ENCODE peak calls at places on chromosomes 5 and 9, in ten cellular contexts. J, O, E, V, M, P, H, B, F and X are unnamed samples.

GRCh38 chr5:126594077-126594476 is 942 bp downstream of the ALDH7A1 start:
- DNase-seq in J (no peak), O (no peak), E (no peak), V (peak), M (no peak), P (no peak), H (no peak), B (peak), F (peak), X (no peak)

GRCh38 chr5:158155811-158156495 is 297.0 kb upstream of the CLINT1 start:
- DNase-seq in J (no peak), O (no peak), E (no peak), V (no peak), M (no peak), P (no peak), H (no peak), B (no peak), F (no peak), X (no peak)

GRCh38 chr5:109141499-109142200 is 268.1 kb downstream of the PJA2 start:
- DNase-seq in J (no peak), O (no peak), E (no peak), V (no peak), M (no peak), P (no peak), H (no peak), B (peak), F (no peak), X (no peak)

GRCh38 chr9:93085676-93086075 is 10.3 kb upstream of the CARD19 start:
- DNase-seq in J (no peak), O (no peak), E (no peak), V (no peak), M (no peak), P (no peak), H (no peak), B (no peak), F (no peak), X (no peak)

GRCh38 chr9:76138360-76138759 is 247.9 kb downstream of the PCSK5 start:
- DNase-seq in J (no peak), O (no peak), E (no peak), V (no peak), M (no peak), P (no peak), H (no peak), B (no peak), F (no peak), X (no peak)

GRCh38 chr5:126676195-126676624 is 75.5 kb downstream of the PHAX start:
- DNase-seq in J (peak), O (peak), E (no peak), V (peak), M (peak), P (peak), H (peak), B (peak), F (peak), X (peak)

GRCh38 chr9:81318571-81318970 is 370.8 kb downstream of the TLE1 start:
- DNase-seq in J (no peak), O (no peak), E (no peak), V (no peak), M (no peak), P (no peak), H (peak), B (peak), F (peak), X (no peak)

GRCh38 chr5:61450880-61451279 is 118.8 kb downstream of the ZSWIM6 start:
- DNase-seq in J (no peak), O (no peak), E (no peak), V (no peak), M (no peak), P (no peak), H (peak), B (peak), F (peak), X (no peak)

DNA sequence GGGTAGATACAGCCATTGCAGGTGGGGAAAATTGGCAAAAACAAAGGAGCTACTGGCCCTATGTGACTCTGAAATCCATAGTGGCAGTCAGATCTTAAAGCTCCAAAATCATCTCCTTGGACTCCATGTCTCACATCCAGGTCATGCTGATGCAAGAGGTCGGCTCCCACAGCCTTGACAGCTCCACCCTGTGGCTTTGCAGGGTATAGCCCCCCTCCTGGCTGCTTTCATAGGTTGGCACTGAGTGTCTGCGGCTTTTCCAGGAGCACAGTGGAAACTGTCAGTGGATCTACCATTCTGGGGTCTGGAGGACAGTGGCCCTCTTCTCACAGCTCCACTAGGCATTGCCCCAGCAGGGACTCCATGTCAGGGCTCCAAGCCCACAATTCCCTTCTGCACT is 1190.1 kb downstream of the CDH12 start:
- DNase-seq in J (no peak), O (no peak), E (no peak), V (no peak), M (no peak), P (no peak), H (no peak), B (no peak), F (no peak), X (no peak)
- TF ChIP-seq CTCF in J (no peak), O (peak), E (no peak), V (no peak), M (no peak), P (no peak), H (no peak), B (no peak), F (no peak), X (no peak)

GRCh38 chr5:95238560-95239325 is 46.2 kb downstream of the MCTP1 start:
- DNase-seq in J (no peak), O (no peak), E (no peak), V (no peak), M (peak), P (no peak), H (no peak), B (peak), F (peak), X (no peak)

GRCh38 chr5:95241635-95242034 is 43.3 kb downstream of the MCTP1 start:
- DNase-seq in J (no peak), O (no peak), E (no peak), V (no peak), M (peak), P (no peak), H (no peak), B (peak), F (no peak), X (no peak)

GRCh38 chr5:95235439-95235982 is 49.4 kb downstream of the MCTP1 start:
- DNase-seq in J (no peak), O (no peak), E (no peak), V (no peak), M (no peak), P (no peak), H (no peak), B (no peak), F (no peak), X (no peak)

GRCh38 chr5:95241155-95241554 is 43.7 kb downstream of the MCTP1 start:
- DNase-seq in J (no peak), O (no peak), E (no peak), V (no peak), M (no peak), P (no peak), H (no peak), B (no peak), F (no peak), X (no peak)

DNA sequence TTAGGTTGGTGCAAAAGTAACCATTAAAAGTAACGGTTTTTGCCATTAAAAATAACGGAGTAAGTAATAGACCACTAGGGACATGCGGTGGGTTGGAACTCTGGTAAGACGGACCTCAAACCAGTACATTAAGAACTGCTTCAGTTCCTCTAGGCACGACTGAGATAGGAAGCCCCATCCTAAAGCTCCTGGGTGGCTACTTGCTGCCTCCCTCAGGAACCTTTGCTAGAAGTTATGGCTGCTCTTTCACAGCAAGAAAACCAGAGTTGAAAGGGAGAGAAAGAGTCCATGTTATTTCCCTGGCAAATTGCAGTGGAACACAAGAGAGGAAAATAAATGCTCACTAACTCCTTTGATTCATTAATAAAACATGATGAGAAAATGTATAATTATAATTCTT is 47.6 kb downstream of the MCTP1 start:
- DNase-seq in J (no peak), O (no peak), E (no peak), V (no peak), M (no peak), P (no peak), H (no peak), B (no peak), F (no peak), X (no peak)
- TF ChIP-seq CTCF in J (no peak), O (peak), E (no peak), V (no peak), M (no peak), P (no peak), H (no peak), B (no peak), F (no peak), X (no peak)

GRCh38 chr5:142763701-142764100 is 6.5 kb upstream of the ARHGAP26 start:
- DNase-seq in J (no peak), O (no peak), E (no peak), V (no peak), M (no peak), P (no peak), H (no peak), B (no peak), F (no peak), X (no peak)
- TF ChIP-seq CTCF in J (no peak), O (no peak), E (no peak), V (no peak), M (no peak), P (no peak), H (no peak), B (no peak), F (no peak), X (no peak)

GRCh38 chr9:80146466-80146865 is 574.7 kb downstream of the TLE4 start:
- DNase-seq in J (no peak), O (no peak), E (no peak), V (no peak), M (no peak), P (no peak), H (no peak), B (peak), F (no peak), X (no peak)
- TF ChIP-seq CTCF in J (no peak), O (peak), E (peak), V (no peak), M (no peak), P (no peak), H (peak), B (peak), F (no peak), X (no peak)

GRCh38 chr5:174752121-174752520 is 27.7 kb downstream of the MSX2 start:
- DNase-seq in J (no peak), O (no peak), E (no peak), V (no peak), M (no peak), P (no peak), H (no peak), B (no peak), F (no peak), X (no peak)

GRCh38 chr5:174759091-174759490 is 34.7 kb downstream of the MSX2 start:
- DNase-seq in J (no peak), O (no peak), E (no peak), V (no peak), M (no peak), P (no peak), H (no peak), B (no peak), F (no peak), X (no peak)

GRCh38 chr5:174751154-174751990 is 27.0 kb downstream of the MSX2 start:
- DNase-seq in J (no peak), O (no peak), E (no peak), V (no peak), M (no peak), P (no peak), H (no peak), B (no peak), F (peak), X (no peak)

GRCh38 chr5:174750720-174751119 is 26.3 kb downstream of the MSX2 start:
- DNase-seq in J (no peak), O (no peak), E (no peak), V (no peak), M (no peak), P (no peak), H (no peak), B (peak), F (peak), X (no peak)

DNA sequence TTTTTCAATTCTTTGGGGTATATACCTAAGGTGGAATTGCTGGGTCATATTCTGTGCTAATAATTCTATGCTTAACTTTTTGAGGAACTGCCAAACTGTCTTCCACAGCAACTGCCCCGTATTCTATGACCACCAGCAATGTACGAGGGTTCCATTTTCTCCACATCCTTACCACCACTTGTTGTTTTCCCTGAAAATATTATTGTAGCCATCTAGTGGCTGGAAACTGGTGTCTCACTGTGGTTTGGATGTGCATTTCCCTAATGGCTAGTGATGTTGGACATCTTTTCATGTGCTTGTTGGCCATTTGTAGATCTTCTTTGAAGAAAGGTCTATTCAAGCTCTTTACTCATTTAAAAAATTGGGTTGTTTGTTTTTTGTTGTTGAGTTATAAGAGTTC is 30.7 kb downstream of the MSX2 start:
- DNase-seq in J (no peak), O (no peak), E (no peak), V (no peak), M (no peak), P (no peak), H (no peak), B (peak), F (peak), X (no peak)
- TF ChIP-seq CTCF in J (no peak), O (no peak), E (peak), V (no peak), M (no peak), P (peak), H (peak), B (peak), F (peak), X (no peak)

GRCh38 chr5:142597546-142598337 is 88.1 kb downstream of the FGF1 start:
- DNase-seq in J (no peak), O (no peak), E (no peak), V (no peak), M (no peak), P (no peak), H (peak), B (peak), F (peak), X (no peak)
- TF ChIP-seq CTCF in J (no peak), O (no peak), E (no peak), V (no peak), M (no peak), P (no peak), H (no peak), B (peak), F (peak), X (no peak)

GRCh38 chr9:89097219-89097618 is 81.4 kb downstream of the SHC3 start:
- DNase-seq in J (no peak), O (no peak), E (no peak), V (no peak), M (no peak), P (no peak), H (no peak), B (no peak), F (no peak), X (no peak)

GRCh38 chr9:89095755-89096154 is 82.9 kb downstream of the SHC3 start:
- DNase-seq in J (no peak), O (no peak), E (no peak), V (no peak), M (no peak), P (no peak), H (no peak), B (no peak), F (no peak), X (no peak)

GRCh38 chr9:89093201-89093600 is 85.4 kb downstream of the SHC3 start:
- DNase-seq in J (no peak), O (no peak), E (no peak), V (no peak), M (no peak), P (no peak), H (no peak), B (no peak), F (peak), X (no peak)

GRCh38 chr9:89096807-89097206 is 81.8 kb downstream of the SHC3 start:
- DNase-seq in J (no peak), O (no peak), E (no peak), V (no peak), M (no peak), P (no peak), H (no peak), B (no peak), F (no peak), X (no peak)
- TF ChIP-seq CTCF in J (no peak), O (no peak), E (no peak), V (no peak), M (no peak), P (no peak), H (peak), B (peak), F (peak), X (no peak)

DNA sequence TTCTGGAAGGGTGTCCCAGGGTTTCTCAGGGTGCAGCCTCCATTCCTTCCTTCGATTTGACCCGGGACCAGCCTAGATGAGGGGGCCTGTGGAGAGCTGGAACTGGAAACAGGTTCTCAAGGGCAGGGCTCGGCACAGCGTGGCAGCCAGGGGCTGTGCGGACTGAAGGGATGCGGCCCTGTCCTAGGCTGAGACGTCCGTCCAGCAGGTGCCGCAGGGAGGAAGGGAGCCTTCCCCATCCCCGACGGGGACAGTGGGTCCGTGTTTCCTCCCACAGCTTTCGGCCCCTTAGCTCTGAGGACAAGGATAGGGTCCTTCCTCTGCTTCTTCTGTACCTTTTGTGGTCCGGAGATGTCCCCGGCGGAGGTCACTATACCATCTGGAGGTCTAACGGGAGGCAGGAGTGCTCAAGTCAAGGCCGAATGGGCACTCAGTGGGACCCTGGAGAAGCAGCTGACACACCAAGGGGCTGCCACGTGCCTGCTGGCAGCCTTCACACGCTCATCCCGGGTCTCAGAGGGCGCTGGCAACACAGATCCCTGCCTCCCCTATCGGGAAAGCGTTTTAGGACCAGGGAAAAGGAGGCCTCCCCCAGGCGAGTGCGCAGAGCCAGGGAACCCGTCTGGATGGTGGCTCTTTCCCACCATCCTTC is 49.9 kb downstream of the USP20 start:
- DNase-seq in J (peak), O (peak), E (no peak), V (no peak), M (no peak), P (no peak), H (no peak), B (no peak), F (no peak), X (peak)
- TF ChIP-seq CTCF in J (no peak), O (peak), E (no peak), V (no peak), M (no peak), P (no peak), H (no peak), B (peak), F (peak), X (no peak)

GRCh38 chr5:179799644-179799973 is 5.8 kb downstream of the LTC4S start:
- DNase-seq in J (no peak), O (no peak), E (no peak), V (no peak), M (no peak), P (no peak), H (no peak), B (no peak), F (no peak), X (no peak)
- TF ChIP-seq CTCF in J (no peak), O (no peak), E (no peak), V (no peak), M (no peak), P (no peak), H (no peak), B (no peak), F (no peak), X (no peak)

DNA sequence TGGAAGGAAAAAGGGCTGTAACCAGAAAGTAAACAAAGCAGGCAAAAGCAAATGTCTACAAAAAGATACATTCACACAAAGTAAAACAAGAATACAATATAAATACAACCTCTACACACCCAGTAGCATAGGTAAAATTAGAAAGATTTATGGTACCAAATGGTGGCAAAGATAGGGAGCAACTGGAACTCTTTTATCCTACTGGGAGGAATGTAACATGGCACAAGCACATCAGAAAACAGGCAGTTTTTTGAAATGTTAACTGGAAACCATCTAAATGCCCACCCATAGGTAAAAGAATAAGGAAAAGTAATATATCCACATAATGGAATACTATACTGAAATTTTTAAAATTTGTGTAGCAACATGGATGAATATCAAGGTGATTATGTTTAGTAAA is 8.7 kb upstream of the ARL14EPL start:
- DNase-seq in J (no peak), O (no peak), E (no peak), V (no peak), M (no peak), P (no peak), H (no peak), B (no peak), F (no peak), X (no peak)
- TF ChIP-seq CTCF in J (no peak), O (no peak), E (no peak), V (no peak), M (no peak), P (peak), H (no peak), B (no peak), F (peak), X (no peak)